ENCODE peak calls at places on chromosomes 6 and 20, in four cellular contexts. O is cardiac muscle cell; R is hepatocyte; A is naive thymus-derived CD4-positive, alpha-beta T cell. G is an unnamed sample.

GRCh38 chr6:130675072-130675471 is 152.1 kb upstream of the SMLR1 start:
- DNase-seq in R (no peak), A (no peak), O (peak; percentile 82), G (peak; percentile 29)

GRCh38 chr20:51005214-51005613 is 17.7 kb downstream of the KCNG1 start:
- DNase-seq in A (no peak), O (no peak), R (no peak), G (no peak)

GRCh38 chr6:42929928-42930360 is 664 bp downstream of the CNPY3 start:
- DNase-seq in O (peak; percentile 67), R (peak; percentile 78), A (peak; percentile 55), G (peak; percentile 72)

GRCh38 chr6:93745306-93745705 is 325.9 kb upstream of the EPHA7 start:
- DNase-seq in A (no peak), O (no peak), R (no peak), G (no peak)

GRCh38 chr6:163522033-163522432 is 107.5 kb downstream of the QKI start:
- DNase-seq in A (no peak), R (no peak), O (no peak), G (no peak)

GRCh38 chr6:52712136-52712535 is 41.2 kb downstream of the TMEM14A start:
- DNase-seq in O (no peak), R (no peak), A (no peak), G (no peak)

GRCh38 chr6:144349690-144350132 is 64.6 kb downstream of the UTRN start:
- DNase-seq in A (no peak), R (no peak), O (peak; percentile 79), G (peak; percentile 100)

GRCh38 chr20:46832555-46832954 is 62.1 kb upstream of the EYA2 start:
- DNase-seq in A (no peak), O (no peak), R (no peak), G (no peak)

GRCh38 chr20:8811801-8812594 is 256.9 kb upstream of the PLCB4 start:
- DNase-seq in R (no peak), O (no peak), A (no peak), G (no peak)

GRCh38 chr6:29827579-29828470 is at the start of gene HLA-G:
- DNase-seq in O (no peak), R (no peak), A (no peak), G (no peak)

GRCh38 chr20:62621251-62622110 is 20.8 kb upstream of the SLCO4A1 start:
- DNase-seq in O (no peak), A (no peak), R (no peak), G (no peak)

GRCh38 chr6:26020291-26020982 is 57.8 kb downstream of the TRIM38 start:
- DNase-seq in R (peak; percentile 84), A (peak; percentile 79), O (peak; percentile 95), G (peak; percentile 96)

GRCh38 chr20:46994341-46994740 is 99.7 kb downstream of the EYA2 start:
- DNase-seq in R (no peak), A (peak; percentile 73), O (no peak), G (no peak)

GRCh38 chr6:121837545-121838229 is 402.2 kb downstream of the GJA1 start:
- DNase-seq in A (no peak), O (no peak), R (no peak), G (no peak)

GRCh38 chr6:135231469-135231844 is 50.3 kb downstream of the MYB start:
- DNase-seq in A (no peak), R (no peak), O (peak; percentile 7), G (no peak)

GRCh38 chr6:40550096-40550731 is 37.0 kb downstream of the LRFN2 start:
- DNase-seq in A (no peak), R (peak; percentile 67), O (peak; percentile 67), G (peak; percentile 46)

GRCh38 chr6:31057426-31058003 is 47.2 kb downstream of the MUC22 start:
- DNase-seq in R (no peak), A (no peak), O (peak; percentile 20), G (no peak)

GRCh38 chr6:40379811-40380210 is 207.4 kb downstream of the LRFN2 start:
- DNase-seq in R (no peak), A (no peak), O (no peak), G (no peak)

GRCh38 chr20:6976535-6976934 is 209.0 kb downstream of the BMP2 start:
- DNase-seq in A (no peak), R (no peak), O (no peak), G (no peak)

GRCh38 chr6:31645325-31645724 is 7.1 kb downstream of the BAG6 start:
- DNase-seq in A (no peak), O (no peak), R (no peak), G (no peak)

GRCh38 chr6:104954091-104954797 is 2.7 kb upstream of the LIN28B start:
- DNase-seq in A (no peak), O (no peak), R (no peak), G (no peak)

GRCh38 chr6:11207199-11207968 is 25.1 kb downstream of the NEDD9 start:
- DNase-seq in A (no peak), R (peak; percentile 86), O (peak; percentile 98), G (peak; percentile 96)

DNA sequence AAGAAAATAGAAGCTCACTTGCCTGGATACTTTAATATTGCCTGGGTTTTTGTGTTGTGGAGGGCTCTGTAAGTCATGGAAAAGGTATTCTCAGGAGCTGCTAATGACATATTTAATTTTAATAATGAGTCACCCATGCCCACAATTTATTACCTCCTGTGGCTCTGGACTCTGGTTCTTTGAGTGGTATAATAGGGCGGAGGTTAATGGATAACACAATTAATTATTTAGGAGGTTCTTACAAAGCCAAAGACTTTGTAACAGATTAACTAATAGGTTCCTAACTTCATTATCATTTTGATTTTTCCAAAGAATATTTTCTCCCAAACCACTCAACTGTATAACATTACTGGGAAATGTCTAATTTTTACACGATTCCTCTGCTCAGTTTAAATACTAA is 29.3 kb downstream of the PHACTR3 start:
- DNase-seq in A (no peak), R (no peak), O (no peak), G (no peak)
- H3K9me3 ChIP-seq in A (no peaks in the 10 kb centered on the region), R (no peaks in the 10 kb centered on the region), O (no peaks in the 10 kb centered on the region), G (peaks cover 4% of the 10 kb centered on the region)

GRCh38 chr6:89375902-89376301 is 23.4 kb upstream of the UBE2J1 start:
- DNase-seq in O (no peak), R (no peak), A (no peak), G (no peak)

GRCh38 chr6:89375427-89375868 is 22.9 kb upstream of the UBE2J1 start:
- DNase-seq in R (peak; percentile 84), A (peak; percentile 70), O (no peak), G (no peak)

GRCh38 chr6:89379281-89379680 is 26.8 kb upstream of the UBE2J1 start:
- DNase-seq in R (no peak), A (no peak), O (peak; percentile 7), G (no peak)

GRCh38 chr6:89381031-89381430 is 28.5 kb upstream of the UBE2J1 start:
- DNase-seq in O (no peak), A (no peak), R (no peak), G (no peak)

DNA sequence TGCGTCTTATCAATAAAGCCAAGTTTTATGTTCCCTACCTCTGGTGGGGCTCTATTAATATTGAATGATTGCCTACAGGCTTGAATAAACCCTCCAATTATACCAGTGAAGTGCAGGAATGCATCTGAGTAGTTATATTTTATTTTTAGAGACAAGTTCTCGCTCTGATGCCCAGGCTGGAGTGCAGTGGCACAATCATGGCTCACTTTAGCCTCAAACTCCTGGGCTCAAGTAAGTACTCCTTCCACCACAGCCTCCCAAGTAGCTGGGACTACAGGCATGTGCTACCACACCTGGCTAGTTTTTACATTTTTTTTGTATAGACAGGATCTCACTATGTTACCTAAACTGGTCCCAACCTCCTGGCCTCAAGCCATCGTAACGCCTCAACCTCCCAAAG is 26.1 kb upstream of the UBE2J1 start:
- DNase-seq in R (no peak), O (no peak), A (no peak), G (no peak)
- H3K9me3 ChIP-seq in R (no peaks in the 10 kb centered on the region), O (no peaks in the 10 kb centered on the region), A (no peaks in the 10 kb centered on the region), G (no peaks in the 10 kb centered on the region)

GRCh38 chr6:168558686-168559085 is 117.7 kb downstream of the SMOC2 start:
- DNase-seq in R (no peak), O (no peak), A (no peak), G (no peak)

GRCh38 chr6:168555618-168556273 is 114.8 kb downstream of the SMOC2 start:
- DNase-seq in A (no peak), O (no peak), R (no peak), G (no peak)

GRCh38 chr6:168557512-168557911 is 116.5 kb downstream of the SMOC2 start:
- DNase-seq in R (no peak), O (no peak), A (no peak), G (no peak)

GRCh38 chr6:168554472-168554871 is 113.5 kb downstream of the SMOC2 start:
- DNase-seq in A (no peak), R (no peak), O (no peak), G (no peak)

DNA sequence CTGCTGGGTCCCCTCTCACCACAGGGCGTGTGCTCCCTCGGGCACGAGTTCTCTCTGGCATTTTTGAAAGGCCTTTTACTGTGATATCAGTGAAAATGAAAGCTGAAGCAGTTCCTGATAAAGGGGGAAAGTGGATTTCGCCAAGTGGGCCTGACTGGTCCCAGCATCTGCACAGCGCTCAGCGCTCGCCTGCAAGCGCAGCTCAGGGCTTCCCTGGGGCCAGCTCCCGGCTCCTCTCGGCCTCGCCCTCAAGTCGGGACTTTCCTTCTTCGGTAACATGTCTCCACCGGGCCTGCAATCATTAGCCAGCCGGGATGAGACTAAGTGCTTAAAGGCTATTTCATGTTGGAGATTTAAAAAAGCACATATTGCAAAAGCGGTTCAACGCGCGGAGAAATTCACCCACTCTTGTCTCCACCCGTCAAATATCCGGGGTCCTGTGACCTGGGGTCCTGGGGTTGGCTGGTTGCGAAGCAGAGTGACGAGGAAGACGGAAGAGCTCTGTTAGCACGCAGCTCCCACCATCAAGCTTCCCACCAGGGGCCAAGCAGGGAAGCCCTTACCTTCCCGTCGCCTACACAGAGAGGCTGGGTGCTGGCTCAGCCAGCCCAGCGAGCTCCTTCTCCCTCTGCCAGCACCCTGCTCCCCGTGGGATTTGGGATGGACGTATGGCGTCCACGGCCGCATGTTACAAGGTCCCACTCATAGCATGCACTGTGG is 114.1 kb downstream of the SMOC2 start:
- DNase-seq in O (no peak), A (no peak), R (no peak), G (no peak)
- H3K9me3 ChIP-seq in O (no peaks in the 10 kb centered on the region), A (no peaks in the 10 kb centered on the region), R (no peaks in the 10 kb centered on the region), G (peaks cover under 1% of the 10 kb centered on the region)

GRCh38 chr20:30611239-30611984 is 646.1 kb upstream of the DEFB115 start:
- DNase-seq in R (no peak), O (no peak), A (no peak), G (no peak)
- H3K9me3 ChIP-seq in R (no peaks in the 10 kb centered on the region), O (no peaks in the 10 kb centered on the region), A (no peaks in the 10 kb centered on the region), G (peaks cover 15% of the 10 kb centered on the region)

GRCh38 chr20:56171087-56172012 is 77.2 kb upstream of the MC3R start:
- DNase-seq in R (peak; percentile 34), O (no peak), A (no peak), G (no peak)
- H3K9me3 ChIP-seq in R (no peaks in the 10 kb centered on the region), O (no peaks in the 10 kb centered on the region), A (no peaks in the 10 kb centered on the region), G (no peaks in the 10 kb centered on the region)

GRCh38 chr20:31308535-31309162 is at the start of gene DEFB116:
- DNase-seq in A (no peak), R (no peak), O (no peak), G (no peak)
- H3K9me3 ChIP-seq in A (no peaks in the 10 kb centered on the region), R (no peaks in the 10 kb centered on the region), O (no peaks in the 10 kb centered on the region), G (peaks cover 2% of the 10 kb centered on the region)

GRCh38 chr6:166487148-166487547 is 99.3 kb downstream of the RAMACL start:
- DNase-seq in O (no peak), A (no peak), R (no peak), G (no peak)
- H3K9me3 ChIP-seq in O (no peaks in the 10 kb centered on the region), A (no peaks in the 10 kb centered on the region), R (no peaks in the 10 kb centered on the region), G (no peaks in the 10 kb centered on the region)

DNA sequence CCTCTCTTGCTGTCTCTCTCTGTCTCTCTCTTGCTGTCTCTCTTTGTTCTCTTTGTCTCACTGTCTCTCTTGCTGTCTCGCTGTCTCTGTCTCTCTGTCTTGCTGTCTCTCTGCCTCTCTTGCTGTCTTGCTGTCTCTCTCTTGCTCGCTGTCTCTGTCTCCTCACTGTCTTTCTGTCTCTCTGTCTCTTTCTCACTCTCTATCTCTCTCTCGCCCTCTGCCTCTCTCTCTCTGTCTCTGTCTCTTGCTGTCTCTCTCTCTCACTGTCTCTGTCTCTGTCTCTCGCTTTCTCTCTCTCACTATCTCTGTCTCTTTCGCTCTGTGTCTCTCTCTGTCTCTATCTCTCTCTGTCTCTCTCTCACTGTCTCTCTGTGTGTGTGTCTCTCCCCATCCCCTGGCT is 92.9 kb upstream of the MC3R start:
- DNase-seq in O (no peak), A (no peak), R (no peak), G (no peak)
- H3K9me3 ChIP-seq in O (no peaks in the 10 kb centered on the region), A (no peaks in the 10 kb centered on the region), R (no peaks in the 10 kb centered on the region), G (no peaks in the 10 kb centered on the region)

G was measured in endothelial cell of umbilical vein.